ENCODE peak calls at places on chromosomes 12 and 14, in eight cellular contexts. J is aorta, E is spleen, H is tibial artery, M is IMR-90, W is mammary epithelial cell, K is A549, S is cardiac muscle cell. N is an unnamed sample. For H3K9me3, the result is how much of the 10 kb centered on the place peaks cover.

GRCh38 chr12:19683178-19683927 is 244.1 kb downstream of the AEBP2 start:
- DNase-seq in J (no peak), E (no peak), H (no peak), M (peak), W (no peak), K (peak), S (peak), N (no peak)

GRCh38 chr12:70645494-70646317 is 8.5 kb upstream of the PTPRB start:
- DNase-seq in J (peak), E (peak), H (peak), M (peak), W (peak), K (peak), S (peak), N (peak)

GRCh38 chr12:12265571-12266388 is 1.1 kb downstream of the LRP6 start:
- DNase-seq in J (no peak), E (no peak), H (no peak), M (peak), W (peak), K (no peak), S (peak), N (no peak)

GRCh38 chr14:25350071-25350470 is 300.1 kb upstream of the STXBP6 start:
- DNase-seq in J (no peak), E (no peak), H (no peak), M (no peak), W (no peak), K (no peak), S (no peak), N (no peak)

GRCh38 chr14:105030836-105031396 is 10.0 kb upstream of the CDCA4 start:
- DNase-seq in J (no peak), E (no peak), H (no peak), M (no peak), W (no peak), K (no peak), S (no peak), N (no peak)

GRCh38 chr12:100716949-100717732 is 77.4 kb upstream of the ANO4 start:
- DNase-seq in J (peak), E (peak), H (no peak), M (no peak), W (no peak), K (peak), S (peak), N (no peak)

GRCh38 chr12:124788936-124789555 is 74.6 kb downstream of the SCARB1 start:
- DNase-seq in J (no peak), E (no peak), H (no peak), M (no peak), W (no peak), K (no peak), S (no peak), N (no peak)

GRCh38 chr12:115260807-115261161 is 576.8 kb upstream of the TBX3 start:
- DNase-seq in J (no peak), E (no peak), H (no peak), M (no peak), W (no peak), K (no peak), S (no peak), N (no peak)

GRCh38 chr12:71439362-71439612 is 311 bp upstream of the LGR5 start:
- DNase-seq in J (no peak), E (no peak), H (no peak), M (no peak), W (no peak), K (no peak), S (no peak), N (no peak)

GRCh38 chr12:7058163-7058845 is 2.2 kb upstream of the C1S start:
- DNase-seq in J (no peak), E (no peak), H (peak), M (no peak), W (no peak), K (no peak), S (no peak), N (no peak)

GRCh38 chr14:92460916-92461579 is 52.5 kb upstream of the RIN3 start:
- DNase-seq in J (peak), E (no peak), H (peak), M (peak), W (no peak), K (no peak), S (peak), N (peak)

GRCh38 chr12:108399514-108399913 is 60.4 kb upstream of the CMKLR1 start:
- DNase-seq in J (no peak), E (no peak), H (peak), M (no peak), W (no peak), K (no peak), S (no peak), N (no peak)

GRCh38 chr12:108357834-108358579 is 18.9 kb upstream of the CMKLR1 start:
- DNase-seq in J (no peak), E (no peak), H (no peak), M (no peak), W (no peak), K (no peak), S (no peak), N (no peak)

GRCh38 chr12:116166306-116166705 is 111.2 kb downstream of the MED13L start:
- DNase-seq in J (no peak), E (no peak), H (no peak), M (no peak), W (no peak), K (no peak), S (peak), N (no peak)

GRCh38 chr12:117587646-117588287 is 226.3 kb upstream of the NOS1 start:
- DNase-seq in J (no peak), E (no peak), H (peak), M (no peak), W (peak), K (peak), S (peak), N (no peak)

GRCh38 chr12:42492267-42492666 is 97.3 kb downstream of the PRICKLE1 start:
- DNase-seq in J (no peak), E (no peak), H (no peak), M (no peak), W (no peak), K (no peak), S (no peak), N (no peak)

GRCh38 chr12:100793182-100793581 is 1.4 kb upstream of the ANO4 start:
- DNase-seq in J (no peak), E (no peak), H (no peak), M (peak), W (peak), K (no peak), S (peak), N (no peak)

GRCh38 chr12:116287850-116288301 is 10.4 kb upstream of the MED13L start:
- DNase-seq in J (no peak), E (no peak), H (no peak), M (no peak), W (no peak), K (no peak), S (no peak), N (no peak)

GRCh38 chr14:104477804-104478375 is 101.7 kb upstream of the C14orf180 start:
- DNase-seq in J (no peak), E (no peak), H (no peak), M (no peak), W (no peak), K (no peak), S (no peak), N (no peak)

GRCh38 chr14:38290601-38291190 is 34.8 kb upstream of the CLEC14A start:
- DNase-seq in J (no peak), E (no peak), H (no peak), M (peak), W (no peak), K (no peak), S (peak), N (no peak)

GRCh38 chr14:79044894-79045624 is 874.9 kb downstream of the NRXN3 start:
- DNase-seq in J (no peak), E (no peak), H (no peak), M (peak), W (peak), K (peak), S (peak), N (no peak)

GRCh38 chr12:67968316-67968715 is 20.9 kb upstream of the IFNG-AS1 start:
- DNase-seq in J (no peak), E (no peak), H (no peak), M (no peak), W (peak), K (no peak), S (no peak), N (no peak)

GRCh38 chr12:120720234-120720968 is 5.2 kb upstream of the ACADS start:
- DNase-seq in J (peak), E (peak), H (peak), M (peak), W (peak), K (no peak), S (peak), N (no peak)

GRCh38 chr14:99213101-99213500 is 58.9 kb downstream of the BCL11B start:
- DNase-seq in J (no peak), E (peak), H (no peak), M (no peak), W (no peak), K (no peak), S (no peak), N (no peak)

GRCh38 chr12:29148065-29148957 is 767 bp upstream of the FAR2 start:
- DNase-seq in J (no peak), E (peak), H (peak), M (no peak), W (peak), K (peak), S (peak), N (peak)

GRCh38 chr14:90815817-90816662 is at the start of gene TTC7B:
- DNase-seq in J (peak), E (peak), H (no peak), M (peak), W (peak), K (peak), S (peak), N (no peak)

GRCh38 chr14:99727096-99727870 is 43.2 kb downstream of the CYP46A1 start:
- DNase-seq in J (peak), E (peak), H (peak), M (no peak), W (no peak), K (no peak), S (no peak), N (peak)

GRCh38 chr12:107415066-107415465 is 270.5 kb upstream of the PWP1 start:
- DNase-seq in J (no peak), E (no peak), H (no peak), M (peak), W (peak), K (peak), S (no peak), N (no peak)

GRCh38 chr14:64760146-64760755 is 56.0 kb downstream of the PLEKHG3 start:
- DNase-seq in J (peak), E (peak), H (no peak), M (peak), W (peak), K (peak), S (peak), N (no peak)

GRCh38 chr12:34217660-34218059 is 195.4 kb downstream of the ALG10 start:
- DNase-seq in J (no peak), E (no peak), H (no peak), M (no peak), W (no peak), K (no peak), S (no peak), N (peak)
- H3K9me3 ChIP-seq in J (under half), E (under half), H (under half), M (under half), W (under half), K (under half), S (under half), N (under half)

DNA sequence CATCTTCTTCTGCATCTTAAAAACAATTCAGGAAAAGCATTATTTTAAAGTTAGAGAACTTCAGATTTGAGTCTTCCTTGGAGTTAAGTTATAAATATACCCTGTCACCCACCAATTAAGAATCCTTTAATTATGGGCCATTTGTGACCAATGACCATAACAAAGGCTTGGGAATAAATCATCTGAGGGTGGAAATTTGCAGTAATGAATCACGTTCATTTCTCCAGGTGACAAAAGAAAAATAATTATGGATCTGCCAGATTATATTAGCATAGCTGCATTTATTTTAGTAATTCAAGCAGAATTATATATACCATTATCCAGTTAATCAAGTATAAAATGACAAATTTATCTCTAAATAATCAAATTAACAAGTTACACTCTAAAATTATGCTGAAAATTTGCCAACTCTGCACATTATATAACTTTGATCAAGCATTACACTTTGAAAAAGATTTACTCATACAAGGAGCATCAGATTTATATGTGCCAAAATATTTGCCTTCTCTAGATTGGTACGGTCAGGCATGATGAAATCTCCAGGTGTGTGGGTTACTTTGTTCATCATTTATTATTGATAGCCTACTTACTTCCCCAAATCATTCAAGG is at the start of gene OR4K14:
- DNase-seq in J (no peak), E (no peak), H (no peak), M (no peak), W (no peak), K (no peak), S (no peak), N (no peak)
- H3K9me3 ChIP-seq in J (under half), E (under half), H (under half), M (under half), W (under half), K (under half), S (under half), N (under half)

GRCh38 chr14:47422191-47422590 is 253.2 kb downstream of the MDGA2 start:
- DNase-seq in J (no peak), E (no peak), H (no peak), M (no peak), W (no peak), K (no peak), S (no peak), N (no peak)
- H3K9me3 ChIP-seq in J (under half), E (under half), H (under half), M (under half), W (under half), K (under half), S (under half), N (under half)

GRCh38 chr12:73659802-73660201 is 877.8 kb upstream of the ATXN7L3B start:
- DNase-seq in J (no peak), E (no peak), H (no peak), M (no peak), W (no peak), K (no peak), S (no peak), N (no peak)
- H3K9me3 ChIP-seq in J (under half), E (under half), H (under half), M (under half), W (under half), K (under half), S (under half), N (under half)

DNA sequence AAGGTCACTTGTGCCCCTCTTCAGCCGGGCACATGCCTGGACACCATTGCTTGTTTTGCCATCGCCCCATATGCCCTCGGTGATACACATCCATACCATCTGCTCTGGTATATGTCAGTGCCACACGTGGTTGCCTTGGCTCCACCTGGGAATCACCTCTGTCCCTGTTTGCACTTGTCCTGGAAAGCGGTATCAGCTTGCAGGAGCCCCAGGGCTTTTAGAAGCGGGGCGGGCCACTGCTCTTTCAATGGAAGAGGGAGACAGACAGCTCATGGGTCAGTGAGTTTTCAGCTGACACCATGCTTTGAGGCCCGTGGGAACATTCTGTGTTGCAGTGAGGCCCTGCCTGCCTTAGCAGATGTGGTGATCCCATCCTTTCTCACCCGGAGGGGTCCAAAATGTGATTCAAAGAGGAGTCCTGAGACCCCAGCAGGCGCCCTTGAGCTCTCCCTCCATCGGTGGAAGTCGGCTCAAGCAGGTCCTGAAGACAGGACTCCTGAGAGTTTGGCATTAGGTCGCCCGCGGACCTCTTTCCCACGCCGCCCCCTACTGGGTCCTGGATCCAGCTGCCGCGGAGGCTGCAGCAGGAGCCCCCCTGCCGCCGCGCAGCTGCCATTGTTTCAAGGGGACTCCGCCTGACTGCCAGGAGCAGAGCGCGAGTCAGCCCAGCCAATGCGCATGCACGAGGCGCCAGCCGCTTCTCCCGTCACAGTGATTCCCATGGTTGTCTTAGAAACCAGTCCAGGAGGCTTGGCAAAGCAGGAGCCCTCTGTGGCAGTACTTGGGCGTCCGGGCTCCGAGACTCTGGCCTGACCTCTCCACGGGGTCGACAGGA is 773.2 kb upstream of the ALG10B start:
- DNase-seq in J (no peak), E (no peak), H (no peak), M (no peak), W (no peak), K (no peak), S (no peak), N (no peak)
- H3K9me3 ChIP-seq in J (under half), E (under half), H (under half), M (half or more), W (under half), K (under half), S (under half), N (under half)

GRCh38 chr12:132945806-132946506 is 10.2 kb downstream of the ZNF605 start:
- DNase-seq in J (no peak), E (peak), H (no peak), M (no peak), W (no peak), K (no peak), S (no peak), N (no peak)

GRCh38 chr12:132950844-132951535 is 5.1 kb downstream of the ZNF605 start:
- DNase-seq in J (no peak), E (no peak), H (no peak), M (no peak), W (no peak), K (no peak), S (no peak), N (no peak)

GRCh38 chr12:132946507-132946820 is 9.6 kb downstream of the ZNF605 start:
- DNase-seq in J (no peak), E (no peak), H (no peak), M (no peak), W (no peak), K (no peak), S (no peak), N (no peak)

GRCh38 chr12:132949936-132950837 is 5.9 kb downstream of the ZNF605 start:
- DNase-seq in J (no peak), E (peak), H (no peak), M (no peak), W (no peak), K (no peak), S (no peak), N (no peak)

GRCh38 chr12:132948146-132949066 is 7.7 kb downstream of the ZNF605 start:
- DNase-seq in J (no peak), E (peak), H (no peak), M (no peak), W (no peak), K (no peak), S (no peak), N (no peak)
- H3K9me3 ChIP-seq in J (half or more), E (half or more), H (half or more), M (half or more), W (half or more), K (half or more), S (under half), N (under half)